ENCODE peak calls at places on chromosomes 1 and 21, in nine cellular contexts. T is psoas muscle, R is tibial artery, C is A549, Z is AG09309, H is fibroblast of the aortic adventitia, D is GM23338, I is small intestine, X is ovary. U is an unnamed sample.

GRCh38 chr1:228160201-228160761 is 5.3 kb upstream of the IBA57 start:
- DNase-seq in T (peak; percentile 50), R (no peak), C (no peak), Z (no peak), H (no peak), D (no peak), I (no peak), X (peak; percentile 23), U (no peak)

GRCh38 chr1:7922301-7922700 is 18.3 kb downstream of the TNFRSF9 start:
- DNase-seq in T (no peak), R (no peak), C (no peak), Z (peak; percentile 27), H (peak; percentile 38), D (no peak), I (no peak), X (no peak), U (no peak)

GRCh38 chr1:195530961-195531360 is 1077.3 kb downstream of the KCNT2 start:
- DNase-seq in T (no peak), R (no peak), C (no peak), Z (no peak), H (peak; percentile 23), D (no peak), I (no peak), X (no peak), U (no peak)

GRCh38 chr1:153422450-153423068 is 6.2 kb downstream of the S100A7A start:
- DNase-seq in T (peak; percentile 75), R (no peak), C (peak; percentile 45), Z (peak; percentile 13), H (peak; percentile 67), D (peak; percentile 82), I (peak; percentile 61), X (peak; percentile 74), U (no peak)

GRCh38 chr1:61226791-61227567 is 144.6 kb downstream of the NFIA start:
- DNase-seq in T (no peak), R (no peak), C (no peak), Z (no peak), H (peak; percentile 71), D (no peak), I (peak; percentile 64), X (no peak), U (no peak)

GRCh38 chr21:36686955-36687354 is 12.0 kb upstream of the SIM2 start:
- DNase-seq in T (no peak), R (no peak), C (no peak), Z (no peak), H (no peak), D (no peak), I (no peak), X (no peak), U (no peak)

GRCh38 chr1:201614262-201615015 is 75.5 kb downstream of the NAV1 start:
- DNase-seq in T (peak; percentile 66), R (no peak), C (no peak), Z (no peak), H (no peak), D (peak; percentile 94), I (no peak), X (peak; percentile 31), U (no peak)

GRCh38 chr1:235821361-235821981 is 45.2 kb downstream of the LYST start:
- DNase-seq in T (no peak), R (no peak), C (no peak), Z (peak; percentile 73), H (peak; percentile 59), D (no peak), I (no peak), X (no peak), U (no peak)

GRCh38 chr21:42527489-42528158 is 14.0 kb downstream of the SLC37A1 start:
- DNase-seq in T (no peak), R (no peak), C (no peak), Z (no peak), H (no peak), D (no peak), I (peak; percentile 81), X (no peak), U (no peak)
- H3K4me3 ChIP-seq in T (peak overlapping the region; percentile 42), R (peak overlapping the region; percentile 37), C (no peak overlapping the region), Z (no peak overlapping the region), H (no peak overlapping the region), D (no peak overlapping the region), I (no peak overlapping the region), X (no peak overlapping the region), U (no peak overlapping the region)

GRCh38 chr1:223715710-223716103 is 3.4 kb downstream of the CAPN2 start:
- DNase-seq in T (no peak), R (no peak), C (no peak), Z (no peak), H (no peak), D (no peak), I (no peak), X (no peak), U (no peak)

GRCh38 chr1:223717123-223717522 is 4.8 kb downstream of the CAPN2 start:
- DNase-seq in T (no peak), R (no peak), C (no peak), Z (no peak), H (no peak), D (no peak), I (no peak), X (no peak), U (no peak)

GRCh38 chr1:223717695-223718363 is 5.5 kb downstream of the CAPN2 start:
- DNase-seq in T (no peak), R (no peak), C (no peak), Z (no peak), H (no peak), D (no peak), I (no peak), X (no peak), U (no peak)

GRCh38 chr1:223714849-223715709 is 2.7 kb downstream of the CAPN2 start:
- DNase-seq in T (no peak), R (no peak), C (no peak), Z (peak; percentile 75), H (peak; percentile 73), D (peak; percentile 62), I (peak; percentile 74), X (peak; percentile 44), U (no peak)

GRCh38 chr1:223716302-223716862 is 4.0 kb downstream of the CAPN2 start:
- DNase-seq in T (no peak), R (no peak), C (no peak), Z (no peak), H (peak; percentile 57), D (no peak), I (peak; percentile 52), X (no peak), U (no peak)
- H3K4me3 ChIP-seq in T (peak overlapping the region; percentile 33), R (no peak overlapping the region), C (no peak overlapping the region), Z (no peak overlapping the region), H (peak overlapping the region; percentile 6), D (no peak overlapping the region), I (no peak overlapping the region), X (no peak overlapping the region), U (no peak overlapping the region)

GRCh38 chr1:185840880-185841279 is 106.7 kb downstream of the HMCN1 start:
- DNase-seq in T (no peak), R (no peak), C (no peak), Z (no peak), H (no peak), D (no peak), I (no peak), X (no peak), U (no peak)

GRCh38 chr1:185846672-185847440 is 112.7 kb downstream of the HMCN1 start:
- DNase-seq in T (no peak), R (no peak), C (no peak), Z (peak; percentile 38), H (peak; percentile 74), D (no peak), I (no peak), X (no peak), U (peak; percentile 76)

GRCh38 chr1:185838111-185838510 is 103.9 kb downstream of the HMCN1 start:
- DNase-seq in T (peak; percentile 34), R (no peak), C (no peak), Z (no peak), H (no peak), D (no peak), I (no peak), X (no peak), U (no peak)

GRCh38 chr1:185843971-185844370 is 109.8 kb downstream of the HMCN1 start:
- DNase-seq in T (no peak), R (no peak), C (no peak), Z (no peak), H (peak; percentile 76), D (no peak), I (no peak), X (no peak), U (no peak)

DNA sequence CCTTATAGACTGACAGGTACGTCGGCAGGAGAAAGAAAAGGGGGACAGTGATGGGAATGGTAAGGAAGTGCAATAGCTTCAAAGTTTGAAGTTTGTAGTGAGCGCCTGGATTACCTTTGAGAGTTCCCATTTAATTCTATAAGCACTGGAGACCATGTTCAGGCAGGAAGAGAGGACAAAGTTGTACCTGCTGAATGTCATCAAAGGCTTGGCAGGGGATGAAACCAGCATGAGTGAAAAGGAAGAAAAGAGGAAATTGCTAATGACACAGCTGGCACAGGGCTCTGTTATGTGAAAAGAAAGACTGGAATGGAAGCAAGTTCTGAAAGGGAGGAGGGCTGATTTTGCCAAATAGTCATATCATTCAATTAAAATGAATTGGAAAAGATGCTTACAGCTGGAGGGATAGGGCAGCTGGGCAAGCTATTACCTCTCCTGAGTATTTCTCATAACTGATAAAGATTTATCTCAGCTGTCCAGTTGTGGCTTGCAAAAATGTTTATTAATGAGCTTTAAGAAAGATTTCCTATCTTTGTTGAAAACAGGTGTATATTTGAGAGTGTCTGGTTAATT is 109.2 kb downstream of the HMCN1 start:
- DNase-seq in T (no peak), R (no peak), C (no peak), Z (no peak), H (peak; percentile 61), D (peak; percentile 43), I (no peak), X (no peak), U (no peak)
- H3K4me3 ChIP-seq in T (no peak overlapping the region), R (no peak overlapping the region), C (no peak overlapping the region), Z (no peak overlapping the region), H (no peak overlapping the region), D (no peak overlapping the region), I (no peak overlapping the region), X (no peak overlapping the region), U (no peak overlapping the region)

GRCh38 chr1:17616731-17617279 is 77.3 kb downstream of the ARHGEF10L start:
- DNase-seq in T (peak; percentile 54), R (no peak), C (no peak), Z (no peak), H (no peak), D (no peak), I (no peak), X (no peak), U (no peak)

GRCh38 chr1:17620448-17620847 is 81.0 kb downstream of the ARHGEF10L start:
- DNase-seq in T (no peak), R (no peak), C (no peak), Z (no peak), H (no peak), D (no peak), I (no peak), X (no peak), U (no peak)

GRCh38 chr1:17615959-17616358 is 76.5 kb downstream of the ARHGEF10L start:
- DNase-seq in T (peak; percentile 51), R (no peak), C (no peak), Z (no peak), H (no peak), D (no peak), I (no peak), X (no peak), U (no peak)

GRCh38 chr1:17618558-17619247 is 79.2 kb downstream of the ARHGEF10L start:
- DNase-seq in T (peak; percentile 74), R (peak; percentile 92), C (no peak), Z (no peak), H (peak; percentile 23), D (no peak), I (no peak), X (no peak), U (no peak)

DNA sequence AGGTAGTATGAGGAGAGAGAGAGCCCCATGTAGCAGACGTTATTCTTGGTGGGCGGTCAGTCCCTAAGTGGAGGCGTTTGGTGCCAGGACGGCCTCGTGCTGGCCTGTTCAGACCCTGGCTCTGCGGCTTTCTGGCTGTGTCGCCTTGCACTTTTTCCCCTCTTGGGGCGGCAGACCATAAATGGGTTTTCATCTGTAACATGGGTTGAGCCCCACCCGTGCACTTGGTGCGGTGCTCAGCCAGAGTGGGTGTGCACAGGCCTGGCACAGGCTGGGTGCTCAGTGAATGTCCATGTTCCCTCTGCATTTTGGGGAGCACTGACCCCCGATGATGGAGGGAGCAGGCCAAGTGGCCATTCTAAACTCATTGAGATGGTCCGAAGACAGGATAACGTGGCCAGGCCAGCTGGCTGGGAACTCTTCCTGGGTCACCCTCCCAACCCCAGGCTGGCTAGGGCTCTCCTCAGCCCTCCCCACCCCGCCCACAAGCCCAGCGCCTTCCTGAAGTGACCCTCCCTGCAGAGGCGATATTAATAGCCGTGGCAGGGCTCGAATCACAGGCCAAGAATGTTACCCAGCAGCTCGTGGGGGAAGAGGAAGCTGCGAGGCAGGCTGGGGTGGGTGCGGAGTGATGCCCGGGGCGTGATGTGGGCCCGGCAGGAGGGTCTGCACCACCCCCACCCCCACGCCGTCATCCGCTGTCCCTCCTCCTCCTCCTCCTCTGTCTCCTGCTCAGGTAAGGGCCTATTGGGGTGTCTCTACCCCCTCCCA is 78.5 kb downstream of the ARHGEF10L start:
- DNase-seq in T (peak; percentile 91), R (peak; percentile 96), C (no peak), Z (no peak), H (peak; percentile 41), D (no peak), I (no peak), X (no peak), U (no peak)
- H3K4me3 ChIP-seq in T (peak overlapping the region; percentile 75), R (peak overlapping the region; percentile 66), C (no peak overlapping the region), Z (no peak overlapping the region), H (peak overlapping the region; percentile 5), D (no peak overlapping the region), I (no peak overlapping the region), X (no peak overlapping the region), U (no peak overlapping the region)